ENCODE peak calls at places on chromosomes 12 and 14, in eight cellular contexts. F, M, O, S, U, H, W and P are unnamed samples.
A peak's percentile ranks its signal among the peaks of the same experiment; 100 is the strongest.

GRCh38 chr14:53967606-53968005 is 11.0 kb upstream of the BMP4 start:
- DNase-seq in F (no peak), M (no peak), O (no peak), S (no peak), U (no peak), H (no peak), W (no peak), P (no peak)

GRCh38 chr14:79571361-79571760 is 639.9 kb downstream of the DIO2 start:
- DNase-seq in F (no peak), M (no peak), O (no peak), S (no peak), U (no peak), H (no peak), W (peak; percentile 2), P (no peak)

GRCh38 chr12:96198970-96199369 is 4.8 kb downstream of the ELK3 start:
- DNase-seq in F (no peak), M (peak; percentile 68), O (no peak), S (no peak), U (peak; percentile 87), H (no peak), W (no peak), P (no peak)

GRCh38 chr14:73997944-73998451 is 21.1 kb downstream of the ENTPD5 start:
- DNase-seq in F (no peak), M (no peak), O (peak; percentile 68), S (no peak), U (no peak), H (no peak), W (peak; percentile 37), P (no peak)

GRCh38 chr14:53957739-53958138 is 1.1 kb upstream of the BMP4 start:
- DNase-seq in F (no peak), M (no peak), O (no peak), S (no peak), U (no peak), H (no peak), W (peak; percentile 26), P (no peak)

GRCh38 chr14:51996148-51996746 is 6.9 kb downstream of the RTRAF start:
- DNase-seq in F (no peak), M (peak; percentile 66), O (no peak), S (no peak), U (no peak), H (no peak), W (no peak), P (no peak)

GRCh38 chr12:50073206-50073605 is 11.9 kb upstream of the SMARCD1 start:
- DNase-seq in F (no peak), M (no peak), O (no peak), S (no peak), U (no peak), H (no peak), W (no peak), P (no peak)

GRCh38 chr14:33347816-33348215 is 409.1 kb downstream of the NPAS3 start:
- DNase-seq in F (no peak), M (no peak), O (no peak), S (no peak), U (no peak), H (no peak), W (no peak), P (no peak)

GRCh38 chr14:78967111-78967809 is 797.1 kb downstream of the NRXN3 start:
- DNase-seq in F (no peak), M (peak; percentile 56), O (no peak), S (no peak), U (no peak), H (no peak), W (no peak), P (no peak)

GRCh38 chr12:43749016-43749415 is 9.6 kb downstream of the PUS7L start:
- DNase-seq in F (no peak), M (no peak), O (no peak), S (no peak), U (no peak), H (no peak), W (no peak), P (no peak)

DNA sequence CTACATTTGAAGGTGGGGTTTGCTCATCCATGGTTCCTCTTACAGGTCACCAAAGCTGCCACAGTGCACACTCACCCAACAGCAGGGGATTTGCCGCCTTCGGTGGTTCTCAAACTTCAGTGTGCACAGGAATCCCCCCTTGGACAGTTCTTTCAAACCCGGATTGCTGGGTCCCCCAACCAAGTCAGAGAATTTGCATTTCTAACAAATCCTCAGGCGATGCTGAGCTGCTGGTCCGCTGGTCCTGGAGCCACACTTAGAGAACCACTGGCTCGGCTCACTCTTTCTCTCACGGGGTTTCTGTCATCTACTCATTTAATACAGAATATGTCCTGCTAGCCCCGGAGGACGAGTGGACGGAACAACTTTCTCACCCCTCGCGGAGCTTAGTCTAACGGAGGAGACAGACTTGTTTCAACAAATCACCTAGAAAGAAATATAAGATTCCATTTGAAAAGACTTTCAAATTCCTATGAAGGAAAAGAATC is 24.1 kb upstream of the ZFP36L1 start:
- DNase-seq in F (no peak), M (no peak), O (no peak), S (no peak), U (no peak), H (no peak), W (no peak), P (peak; percentile 25)
- H3K4me3 ChIP-seq in F (peak overlapping the region; percentile 32), M (no peak overlapping the region), O (no peak overlapping the region), S (no peak overlapping the region), U (peak overlapping the region; percentile 57), H (no peak overlapping the region), W (no peak overlapping the region), P (peak overlapping the region; percentile 58)

GRCh38 chr14:59331217-59331616 is 134.0 kb downstream of the GPR135 start:
- DNase-seq in F (no peak), M (no peak), O (no peak), S (no peak), U (no peak), H (no peak), W (no peak), P (no peak)

GRCh38 chr14:59336078-59336477 is 129.1 kb downstream of the GPR135 start:
- DNase-seq in F (no peak), M (peak; percentile 94), O (no peak), S (no peak), U (no peak), H (no peak), W (no peak), P (no peak)

GRCh38 chr14:59333235-59333634 is 131.9 kb downstream of the GPR135 start:
- DNase-seq in F (no peak), M (no peak), O (no peak), S (no peak), U (no peak), H (no peak), W (no peak), P (no peak)

GRCh38 chr14:59332727-59333126 is 132.5 kb downstream of the GPR135 start:
- DNase-seq in F (no peak), M (peak; percentile 94), O (no peak), S (no peak), U (no peak), H (no peak), W (no peak), P (no peak)

GRCh38 chr14:59333668-59334067 is 131.5 kb downstream of the GPR135 start:
- DNase-seq in F (no peak), M (peak; percentile 81), O (no peak), S (no peak), U (no peak), H (peak; percentile 78), W (peak; percentile 40), P (peak; percentile 72)
- TF ChIP-seq POLR2AphosphoS5 in F (peak; percentile 56), M (no peak), O (peak; percentile 50), S (no peak), U (no peak), H (peak; percentile 73), W (no peak), P (no peak)

GRCh38 chr14:22481546-22481945 is 107.5 kb downstream of the DAD1 start:
- DNase-seq in F (no peak), M (no peak), O (no peak), S (no peak), U (no peak), H (no peak), W (no peak), P (no peak)
- H3K4me1 ChIP-seq in F (peaks cover 40% of the 10 kb centered on the region), M (no peaks in the 10 kb centered on the region), O (no peaks in the 10 kb centered on the region), S (peaks cover 5% of the 10 kb centered on the region), U (no peaks in the 10 kb centered on the region), H (peaks cover 3% of the 10 kb centered on the region), W (no peaks in the 10 kb centered on the region), P (peaks cover 3% of the 10 kb centered on the region)

GRCh38 chr12:12559699-12560296 is 2.9 kb downstream of the DUSP16 start:
- DNase-seq in F (no peak), M (no peak), O (no peak), S (no peak), U (no peak), H (no peak), W (no peak), P (no peak)
- H3K4me3 ChIP-seq in F (peak overlapping the region; percentile 57), M (no peak overlapping the region), O (no peak overlapping the region), S (peak overlapping the region; percentile 93), U (no peak overlapping the region), H (no peak overlapping the region), W (peak overlapping the region; percentile 79), P (peak overlapping the region; percentile 84)